ENCODE peak calls at places on chromosomes 4 and X, in ten cellular contexts. N is SK-N-SH; F is ovary; R is hepatocyte; W is CD8-positive, alpha-beta memory T cell; X is naive thymus-derived CD4-positive, alpha-beta T cell; V is thoracic aorta; S is stomach; D is mammary epithelial cell; O is upper lobe of right lung. K is an unnamed sample.
A peak's percentile ranks its signal among the peaks of the same experiment; 100 is the strongest.

GRCh38 chrX:11543249-11543648 is 122.5 kb downstream of the ARHGAP6 start:
- DNase-seq in N (no peak), X (no peak), W (no peak), R (no peak), S (no peak), O (no peak), F (no peak), D (no peak), V (no peak), K (no peak)

GRCh38 chr4:184684491-184685189 is 35.1 kb downstream of the PRIMPOL start:
- DNase-seq in V (no peak), O (no peak), F (no peak), D (peak; percentile 5), N (no peak), X (no peak), S (peak; percentile 52), R (no peak), W (no peak), K (no peak)

GRCh38 chr4:90883519-90883918 is 756.3 kb downstream of the CCSER1 start:
- DNase-seq in W (no peak), D (no peak), O (no peak), X (no peak), N (no peak), F (no peak), V (no peak), R (no peak), S (no peak), K (no peak)

GRCh38 chr4:6884341-6884870 is 25.2 kb upstream of the TBC1D14 start:
- DNase-seq in R (no peak), N (no peak), W (no peak), O (no peak), X (no peak), V (no peak), F (no peak), D (no peak), S (no peak), K (no peak)

GRCh38 chrX:71067079-71067478 is 1.1 kb downstream of the SNX12 start:
- DNase-seq in N (no peak), R (peak; percentile 7), W (no peak), S (no peak), F (no peak), V (no peak), X (no peak), O (no peak), D (no peak), K (no peak)

GRCh38 chr4:142098380-142098779 is 462.0 kb downstream of the IL15 start:
- DNase-seq in O (no peak), S (no peak), W (no peak), F (no peak), R (no peak), V (no peak), N (no peak), D (no peak), X (no peak), K (no peak)

GRCh38 chr4:109554971-109555370 is 5.1 kb upstream of the MCUB start:
- DNase-seq in R (no peak), D (no peak), W (no peak), N (no peak), F (no peak), V (no peak), X (no peak), S (no peak), O (no peak), K (no peak)

GRCh38 chrX:28586291-28586690 is 955 bp upstream of the IL1RAPL1 start:
- DNase-seq in R (peak; percentile 32), W (no peak), F (peak; percentile 21), N (no peak), V (no peak), O (no peak), D (no peak), S (no peak), X (no peak), K (no peak)

GRCh38 chr4:150215601-150216000 is 137.4 kb downstream of the DCLK2 start:
- DNase-seq in O (no peak), R (peak; percentile 20), F (no peak), X (no peak), V (no peak), W (no peak), N (no peak), S (no peak), D (peak; percentile 34), K (no peak)

GRCh38 chrX:41350150-41350975 is 16.4 kb downstream of the DDX3X start:
- DNase-seq in O (no peak), D (no peak), W (no peak), R (no peak), F (no peak), X (no peak), V (no peak), N (no peak), S (no peak), K (no peak)

GRCh38 chr4:168701061-168701460 is 204.2 kb downstream of the PALLD start:
- DNase-seq in X (no peak), F (no peak), R (no peak), V (no peak), N (no peak), S (no peak), D (no peak), W (no peak), O (no peak), K (no peak)

GRCh38 chr4:101230806-101231426 is 116.4 kb downstream of the PPP3CA start:
- DNase-seq in X (no peak), R (no peak), V (no peak), N (no peak), S (no peak), D (no peak), W (no peak), F (no peak), O (no peak), K (no peak)

GRCh38 chr4:41670530-41670929 is 78.0 kb downstream of the PHOX2B start:
- DNase-seq in D (no peak), X (no peak), F (no peak), N (no peak), V (no peak), R (no peak), O (no peak), S (peak; percentile 87), W (no peak), K (no peak)

GRCh38 chr4:56626963-56627362 is 54.1 kb downstream of the HOPX start:
- DNase-seq in O (no peak), D (no peak), V (no peak), F (no peak), N (no peak), S (peak; percentile 48), W (no peak), R (no peak), X (no peak), K (no peak)

GRCh38 chr4:73707269-73707875 is 33.0 kb upstream of the CXCL8 start:
- DNase-seq in O (no peak), R (no peak), W (no peak), S (no peak), F (no peak), D (no peak), X (no peak), V (no peak), N (no peak), K (no peak)

GRCh38 chr4:186685744-186686143 is 37.9 kb downstream of the FAT1 start:
- DNase-seq in X (no peak), S (no peak), F (no peak), W (no peak), V (no peak), O (no peak), R (peak; percentile 55), N (no peak), D (peak; percentile 72), K (no peak)
- H3K4me1 ChIP-seq in X (no peaks in the 10 kb centered on the region), S (peaks cover 6% of the 10 kb centered on the region), F (no peaks in the 10 kb centered on the region), W (no peaks in the 10 kb centered on the region), V (peaks cover 38% of the 10 kb centered on the region), O (peaks cover 8% of the 10 kb centered on the region), R (peaks cover 37% of the 10 kb centered on the region), N (peaks cover 32% of the 10 kb centered on the region), D (peaks cover 30% of the 10 kb centered on the region), K (peaks cover 21% of the 10 kb centered on the region)

GRCh38 chrX:19879181-19879580 is 8.2 kb downstream of the SH3KBP1 start:
- DNase-seq in S (no peak), O (no peak), W (no peak), X (no peak), N (no peak), F (no peak), D (no peak), R (no peak), V (no peak), K (no peak)
- H3K4me1 ChIP-seq in S (no peaks in the 10 kb centered on the region), O (no peaks in the 10 kb centered on the region), W (peaks cover 13% of the 10 kb centered on the region), X (peaks cover 4% of the 10 kb centered on the region), N (no peaks in the 10 kb centered on the region), F (no peaks in the 10 kb centered on the region), D (no peaks in the 10 kb centered on the region), R (no peaks in the 10 kb centered on the region), V (no peaks in the 10 kb centered on the region), K (peaks cover 9% of the 10 kb centered on the region)

GRCh38 chr4:76017056-76017686 is 6.1 kb downstream of the CXCL10 start:
- DNase-seq in N (no peak), V (no peak), R (no peak), O (no peak), X (no peak), W (no peak), F (no peak), D (peak; percentile 31), S (no peak), K (no peak)

GRCh38 chr4:76024007-76024406 is 710 bp upstream of the CXCL10 start:
- DNase-seq in S (no peak), N (no peak), F (no peak), X (no peak), D (no peak), O (no peak), V (no peak), W (no peak), R (no peak), K (no peak)

GRCh38 chr4:76023381-76023780 is at the start of gene CXCL10:
- DNase-seq in X (no peak), N (no peak), W (no peak), O (no peak), V (no peak), F (no peak), S (no peak), R (no peak), D (peak; percentile 75), K (no peak)

GRCh38 chr4:76016383-76016782 is 6.9 kb downstream of the CXCL10 start:
- DNase-seq in N (no peak), X (no peak), W (no peak), F (no peak), O (no peak), S (no peak), V (no peak), D (peak; percentile 80), R (no peak), K (no peak)

GRCh38 chr4:76022031-76022430 is 1.3 kb downstream of the CXCL10 start:
- DNase-seq in D (no peak), N (no peak), O (no peak), X (no peak), R (no peak), S (no peak), F (no peak), V (no peak), W (no peak), K (no peak)
- H3K4me1 ChIP-seq in D (peaks cover 4% of the 10 kb centered on the region), N (no peaks in the 10 kb centered on the region), O (no peaks in the 10 kb centered on the region), X (no peaks in the 10 kb centered on the region), R (no peaks in the 10 kb centered on the region), S (no peaks in the 10 kb centered on the region), F (no peaks in the 10 kb centered on the region), V (no peaks in the 10 kb centered on the region), W (peaks cover 6% of the 10 kb centered on the region), K (no peaks in the 10 kb centered on the region)

DNA sequence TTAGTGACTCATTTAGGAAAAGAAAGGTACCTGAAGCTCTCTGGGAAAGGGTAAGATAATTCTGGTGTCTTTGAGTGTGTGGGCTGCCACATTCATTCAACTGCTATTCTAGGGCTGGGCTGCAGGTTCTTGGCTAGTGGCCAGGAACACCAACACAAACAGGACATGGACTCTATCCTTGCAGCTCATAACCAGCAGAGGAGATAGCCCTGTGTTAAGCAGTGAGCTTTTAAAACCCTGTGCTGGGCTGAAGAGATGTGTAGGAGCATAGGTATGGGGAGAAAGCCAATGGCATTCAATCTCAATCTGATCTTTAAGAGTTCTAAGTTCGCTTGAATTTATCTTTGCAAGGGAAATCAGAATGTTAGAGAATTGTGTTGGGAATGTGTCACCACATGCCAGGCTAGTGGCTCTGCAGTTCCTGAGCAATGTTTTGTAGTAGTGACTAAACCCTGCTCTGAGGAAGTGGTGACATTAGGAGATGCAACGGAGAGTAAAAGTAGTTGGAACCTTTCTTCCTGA is 39.2 kb downstream of the SGMS2 start:
- DNase-seq in V (no peak), F (no peak), S (peak; percentile 49), D (peak; percentile 81), R (peak; percentile 59), O (no peak), N (no peak), W (no peak), X (no peak), K (peak; percentile 3)
- H3K4me1 ChIP-seq in V (peaks cover 8% of the 10 kb centered on the region), F (no peaks in the 10 kb centered on the region), S (peaks cover 8% of the 10 kb centered on the region), D (peaks cover 30% of the 10 kb centered on the region), R (peaks cover 4% of the 10 kb centered on the region), O (peaks cover 9% of the 10 kb centered on the region), N (no peaks in the 10 kb centered on the region), W (no peaks in the 10 kb centered on the region), X (no peaks in the 10 kb centered on the region), K (no peaks in the 10 kb centered on the region)